ENCODE peak calls at places on chromosomes 13 and 19, in five cellular contexts. One of them, this sample, is unnamed.

GRCh38 chr13:32261567-32261966 is 53.6 kb downstream of the ZAR1L start:
- DNase-seq in SK-N-DZ: no peak
- DNase-seq in progenitor cell of endocrine pancreas: no peak
- DNase-seq in AG10803: peak; percentile 48
- DNase-seq in stimulated activated naive CD4-positive, alpha-beta T cell: no peak
- DNase-seq in this sample: no peak

GRCh38 chr13:74129500-74130144 is 4.6 kb downstream of the KLF12 start:
- DNase-seq in SK-N-DZ: no peak
- DNase-seq in progenitor cell of endocrine pancreas: no peak
- DNase-seq in AG10803: peak; percentile 56
- DNase-seq in stimulated activated naive CD4-positive, alpha-beta T cell: peak; percentile 15
- DNase-seq in this sample: peak; percentile 40

GRCh38 chr19:29457413-29457812 is 68.4 kb upstream of the VSTM2B start:
- DNase-seq in SK-N-DZ: no peak
- DNase-seq in progenitor cell of endocrine pancreas: no peak
- DNase-seq in AG10803: no peak
- DNase-seq in stimulated activated naive CD4-positive, alpha-beta T cell: no peak
- DNase-seq in this sample: no peak

GRCh38 chr19:13053761-13054604 is 48.7 kb downstream of the LYL1 start:
- DNase-seq in SK-N-DZ: no peak
- DNase-seq in progenitor cell of endocrine pancreas: peak; percentile 50
- DNase-seq in AG10803: peak; percentile 98
- DNase-seq in stimulated activated naive CD4-positive, alpha-beta T cell: no peak
- DNase-seq in this sample: peak; percentile 64

GRCh38 chr19:43723588-43723987 is 7.7 kb downstream of the IRGC start:
- DNase-seq in SK-N-DZ: no peak
- DNase-seq in progenitor cell of endocrine pancreas: no peak
- DNase-seq in AG10803: no peak
- DNase-seq in stimulated activated naive CD4-positive, alpha-beta T cell: no peak
- DNase-seq in this sample: no peak

GRCh38 chr13:99972190-99972731 is 694 bp upstream of the ZIC5 start:
- DNase-seq in SK-N-DZ: no peak
- DNase-seq in progenitor cell of endocrine pancreas: no peak
- DNase-seq in AG10803: no peak
- DNase-seq in stimulated activated naive CD4-positive, alpha-beta T cell: no peak
- DNase-seq in this sample: no peak

GRCh38 chr13:75357576-75358295 is 124.2 kb downstream of the TBC1D4 start:
- DNase-seq in SK-N-DZ: peak; percentile 53
- DNase-seq in progenitor cell of endocrine pancreas: no peak
- DNase-seq in AG10803: peak; percentile 50
- DNase-seq in stimulated activated naive CD4-positive, alpha-beta T cell: peak; percentile 64
- DNase-seq in this sample: peak; percentile 78

GRCh38 chr19:3470500-3471128 is 9.7 kb downstream of the SMIM24 start:
- DNase-seq in SK-N-DZ: no peak
- DNase-seq in progenitor cell of endocrine pancreas: no peak
- DNase-seq in AG10803: peak; percentile 13
- DNase-seq in stimulated activated naive CD4-positive, alpha-beta T cell: no peak
- DNase-seq in this sample: no peak

GRCh38 chr19:40217921-40218890 is at the start of gene TTC9B:
- DNase-seq in SK-N-DZ: peak; percentile 76
- DNase-seq in progenitor cell of endocrine pancreas: no peak
- DNase-seq in AG10803: no peak
- DNase-seq in stimulated activated naive CD4-positive, alpha-beta T cell: peak; percentile 31
- DNase-seq in this sample: no peak

GRCh38 chr13:112806761-112807652 is 117.2 kb downstream of the ATP11A start:
- DNase-seq in SK-N-DZ: no peak
- DNase-seq in progenitor cell of endocrine pancreas: no peak
- DNase-seq in AG10803: no peak
- DNase-seq in stimulated activated naive CD4-positive, alpha-beta T cell: no peak
- DNase-seq in this sample: no peak

GRCh38 chr19:2663920-2664571 is 38.4 kb downstream of the GNG7 start:
- DNase-seq in SK-N-DZ: no peak
- DNase-seq in progenitor cell of endocrine pancreas: no peak
- DNase-seq in AG10803: no peak
- DNase-seq in stimulated activated naive CD4-positive, alpha-beta T cell: no peak
- DNase-seq in this sample: no peak

GRCh38 chr13:93730780-93731179 is 504.2 kb downstream of the GPC6 start:
- DNase-seq in SK-N-DZ: no peak
- DNase-seq in progenitor cell of endocrine pancreas: no peak
- DNase-seq in AG10803: peak; percentile 11
- DNase-seq in stimulated activated naive CD4-positive, alpha-beta T cell: no peak
- DNase-seq in this sample: no peak

GRCh38 chr13:56850852-56851251 is 289.9 kb upstream of the PRR20A start:
- DNase-seq in SK-N-DZ: no peak
- DNase-seq in progenitor cell of endocrine pancreas: no peak
- DNase-seq in AG10803: no peak
- DNase-seq in stimulated activated naive CD4-positive, alpha-beta T cell: no peak
- DNase-seq in this sample: no peak

GRCh38 chr19:28466107-28467045 is 746.6 kb downstream of the UQCRFS1 start:
- DNase-seq in SK-N-DZ: peak; percentile 12
- DNase-seq in progenitor cell of endocrine pancreas: peak; percentile 61
- DNase-seq in AG10803: peak; percentile 48
- DNase-seq in stimulated activated naive CD4-positive, alpha-beta T cell: peak; percentile 65
- DNase-seq in this sample: peak; percentile 3

This sample was measured in HAP-1.